ENCODE peak calls at places on chromosomes 3 and 15, in five cellular contexts. J, S, E, K and G are unnamed samples.

GRCh38 chr15:42921049-42921731 is 612 bp upstream of the TTBK2 start:
- DNase-seq in S (peak), E (peak), K (peak), J (peak), G (no peak)

GRCh38 chr15:50685191-50685975 is 1.2 kb downstream of the TRPM7 start:
- DNase-seq in J (no peak), E (no peak), S (no peak), K (no peak), G (no peak)

GRCh38 chr15:55279746-55280351 is 9.8 kb downstream of the RAB27A start:
- DNase-seq in K (no peak), J (peak), E (peak), S (no peak), G (no peak)

GRCh38 chr3:50261505-50261904 is 7.4 kb upstream of the SEMA3B start:
- DNase-seq in E (no peak), S (peak), K (no peak), J (no peak), G (no peak)

GRCh38 chr3:86245360-86245759 is 745.6 kb downstream of the VGLL3 start:
- DNase-seq in S (no peak), E (no peak), K (no peak), J (no peak), G (no peak)

GRCh38 chr3:9928158-9928557 is 5.5 kb upstream of the CRELD1 start:
- DNase-seq in K (no peak), S (no peak), E (no peak), J (no peak), G (no peak)

GRCh38 chr3:50627407-50628051 is 10.6 kb downstream of the MAPKAPK3 start:
- DNase-seq in S (peak), E (peak), J (peak), K (no peak), G (no peak)

GRCh38 chr3:33775363-33775762 is 23.1 kb upstream of the PDCD6IP start:
- DNase-seq in S (no peak), E (no peak), K (no peak), J (no peak), G (no peak)

GRCh38 chr15:68312701-68313204 is 35.2 kb downstream of the FEM1B start:
- DNase-seq in E (no peak), K (no peak), J (no peak), S (no peak), G (no peak)

GRCh38 chr15:80567721-80568157 is 127.4 kb upstream of the ABHD17C start:
- DNase-seq in J (peak), K (peak), E (peak), S (no peak), G (no peak)

GRCh38 chr3:134457331-134458125 is 28.3 kb downstream of the ANAPC13 start:
- DNase-seq in J (no peak), E (peak), S (no peak), K (no peak), G (no peak)

GRCh38 chr3:127549826-127550487 is 40.6 kb downstream of the TPRA1 start:
- DNase-seq in E (no peak), S (no peak), J (no peak), K (no peak), G (no peak)
- TF ChIP-seq CTCF in E (no peak), S (no peak), J (no peak), K (no peak), G (no peak)

DNA sequence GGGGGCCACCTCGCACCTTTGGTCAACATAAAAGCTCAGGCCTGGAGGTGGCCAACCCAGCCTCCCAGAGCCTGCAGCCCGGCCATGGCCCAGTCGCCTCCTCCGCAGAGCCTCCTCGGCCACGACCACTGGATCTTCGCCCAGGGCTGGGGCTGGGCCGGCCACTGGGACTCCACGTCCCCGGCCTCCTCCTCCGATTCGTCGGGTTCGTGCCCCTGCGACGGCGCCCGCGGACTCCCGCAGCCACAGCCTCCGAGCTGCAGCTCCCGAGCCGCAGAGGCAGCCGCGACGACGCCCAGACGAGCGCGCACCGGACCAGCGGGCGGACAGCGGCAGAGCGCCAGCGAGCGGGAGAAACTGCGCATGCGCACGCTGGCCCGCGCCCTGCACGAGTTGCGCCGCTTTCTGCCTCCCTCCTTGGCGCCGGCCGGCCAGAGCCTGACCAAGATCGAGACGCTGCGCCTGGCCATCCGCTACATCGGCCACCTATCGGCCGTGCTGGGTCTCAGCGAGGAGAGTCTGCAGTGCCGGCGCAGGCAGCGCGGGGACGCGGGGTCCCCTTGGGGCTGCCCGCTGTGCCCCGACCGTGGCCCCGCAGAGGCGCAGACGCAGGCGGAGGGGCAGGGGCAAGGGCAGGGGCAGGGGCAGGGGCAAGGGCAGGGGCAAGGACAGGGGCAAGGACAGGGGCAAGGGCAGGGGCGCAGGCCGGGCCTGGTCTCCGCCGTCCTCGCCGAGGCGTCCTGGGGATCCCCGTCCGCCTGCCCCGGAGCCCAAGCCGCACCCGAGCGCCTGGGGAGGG is at the start of gene MESP2:
- DNase-seq in E (peak), K (peak), J (peak), S (peak), G (peak)
- TF ChIP-seq CTCF in E (peak), K (peak), J (no peak), S (peak), G (no peak)

GRCh38 chr15:92224843-92225242 is 168.8 kb upstream of the ST8SIA2 start:
- DNase-seq in S (no peak), E (no peak), K (no peak), J (no peak), G (no peak)

GRCh38 chr15:92228830-92229229 is 164.9 kb upstream of the ST8SIA2 start:
- DNase-seq in K (no peak), J (no peak), E (no peak), S (no peak), G (no peak)

GRCh38 chr15:92231461-92231860 is 162.2 kb upstream of the ST8SIA2 start:
- DNase-seq in E (no peak), J (no peak), K (no peak), S (no peak), G (no peak)

DNA sequence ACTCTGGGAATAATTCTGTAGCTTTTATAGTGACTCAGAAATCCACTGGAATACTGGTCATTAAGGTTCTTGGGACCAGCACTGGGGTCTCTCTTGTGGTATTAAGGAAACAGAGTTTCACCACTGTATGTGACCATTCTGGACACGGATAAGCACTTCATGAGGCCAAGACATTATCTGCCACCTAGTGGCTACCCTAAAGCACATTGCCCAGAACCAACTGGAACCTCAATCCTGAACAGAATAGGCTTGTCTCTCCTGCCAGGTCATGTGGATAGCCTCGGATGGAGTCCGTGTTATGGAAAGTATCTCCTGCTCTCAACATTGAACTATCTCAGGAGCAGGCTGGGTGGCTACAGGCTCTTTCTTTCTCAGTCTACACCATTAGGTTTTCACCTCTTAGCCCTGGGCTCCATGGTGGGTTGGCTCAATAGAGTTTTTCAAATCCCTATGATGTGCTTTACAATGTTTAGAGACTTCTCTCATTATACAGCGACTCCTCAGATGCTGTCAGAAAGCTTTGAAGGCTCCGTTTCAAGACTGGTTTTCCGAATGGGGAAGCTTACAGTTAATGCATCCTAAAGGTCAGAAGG is 167.6 kb upstream of the ST8SIA2 start:
- DNase-seq in S (no peak), J (no peak), E (peak), K (no peak), G (no peak)
- TF ChIP-seq CTCF in S (peak), J (peak), E (peak), K (peak), G (no peak)

GRCh38 chr15:25345943-25346342 is 92.9 kb downstream of the UBE3A start:
- DNase-seq in S (no peak), J (no peak), E (peak), K (no peak), G (no peak)
- TF ChIP-seq CTCF in S (no peak), J (no peak), E (peak), K (no peak), G (no peak)

DNA sequence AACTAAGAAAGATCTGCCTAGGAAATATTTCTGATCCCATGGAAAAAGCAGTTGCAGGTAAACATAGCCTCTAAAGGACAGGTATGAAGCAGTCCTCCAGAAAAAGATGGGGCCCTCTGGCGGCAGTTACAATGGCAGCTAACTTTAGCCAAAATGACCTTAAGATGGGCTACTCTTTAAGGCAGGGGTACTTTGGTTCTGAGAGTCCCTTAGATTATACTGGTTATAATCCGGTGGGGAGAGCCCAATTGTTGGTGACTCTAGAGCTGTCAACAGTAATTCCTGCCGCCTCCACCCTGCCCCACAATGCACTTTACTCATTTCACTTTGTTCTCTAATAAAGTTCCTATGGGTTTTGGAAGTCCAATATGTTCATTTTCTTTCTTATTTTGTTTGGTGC is 412.8 kb upstream of the WNT5A start:
- DNase-seq in K (no peak), E (no peak), S (no peak), J (no peak), G (no peak)
- TF ChIP-seq CTCF in K (peak), E (peak), S (no peak), J (no peak), G (no peak)